ENCODE peak calls at places on chromosome 21, in six cellular contexts. A is CD8-positive, alpha-beta memory T cell; C is PC-9; T is heart left ventricle; J is astrocyte; K is tibial nerve. W is an unnamed sample.

GRCh38 chr21:25535811-25536210 is 71.5 kb downstream of the MRPL39 start:
- DNase-seq in A (no peak), C (no peak), T (no peak), J (no peak), K (no peak), W (no peak)

GRCh38 chr21:34545079-34545884 is 33.3 kb upstream of the KCNE1 start:
- DNase-seq in A (no peak), C (peak; percentile 98), T (peak; percentile 32), J (peak; percentile 71), K (peak; percentile 27), W (no peak)

GRCh38 chr21:36854391-36854790 is 112.1 kb downstream of the HLCS start:
- DNase-seq in A (no peak), C (no peak), T (peak; percentile 41), J (no peak), K (no peak), W (no peak)

GRCh38 chr21:34688715-34689114 is 19.9 kb downstream of the CLIC6 start:
- DNase-seq in A (no peak), C (no peak), T (no peak), J (no peak), K (no peak), W (no peak)

GRCh38 chr21:38413958-38414506 is 84.2 kb downstream of the ERG start:
- DNase-seq in A (no peak), C (no peak), T (no peak), J (no peak), K (no peak), W (no peak)

GRCh38 chr21:35989185-35989735 is 71.1 kb downstream of the SETD4 start:
- DNase-seq in A (no peak), C (no peak), T (no peak), J (no peak), K (peak; percentile 59), W (no peak)

GRCh38 chr21:17903029-17903806 is 84.1 kb upstream of the C21orf91 start:
- DNase-seq in A (no peak), C (peak; percentile 49), T (no peak), J (peak; percentile 12), K (no peak), W (no peak)

GRCh38 chr21:46441961-46442498 is 16.7 kb upstream of the DIP2A start:
- DNase-seq in A (no peak), C (no peak), T (no peak), J (no peak), K (no peak), W (no peak)

GRCh38 chr21:20527691-20528090 is 470.5 kb upstream of the NCAM2 start:
- DNase-seq in A (no peak), C (no peak), T (no peak), J (no peak), K (no peak), W (no peak)

GRCh38 chr21:38598413-38598812 is 100.1 kb upstream of the ERG start:
- DNase-seq in A (no peak), C (no peak), T (no peak), J (no peak), K (no peak), W (no peak)

GRCh38 chr21:25717491-25718139 is 17.1 kb downstream of the ATP5PF start:
- DNase-seq in A (no peak), C (no peak), T (no peak), J (peak; percentile 3), K (no peak), W (no peak)

GRCh38 chr21:33971492-33972013 is 55.9 kb upstream of the ATP5PO start:
- DNase-seq in A (no peak), C (no peak), T (no peak), J (peak; percentile 75), K (no peak), W (no peak)

GRCh38 chr21:35658242-35658641 is 402.1 kb downstream of the SETD4 start:
- DNase-seq in A (no peak), C (no peak), T (no peak), J (peak; percentile 94), K (no peak), W (no peak)

GRCh38 chr21:25809013-25809412 is 74.2 kb downstream of the GABPA start:
- DNase-seq in A (no peak), C (no peak), T (no peak), J (no peak), K (no peak), W (no peak)

GRCh38 chr21:28745131-28746055 is 247.3 kb downstream of the LTN1 start:
- DNase-seq in A (peak; percentile 46), C (peak; percentile 44), T (peak; percentile 73), J (peak; percentile 77), K (peak; percentile 74), W (peak; percentile 66)

GRCh38 chr21:36966066-36966845 is at the start of gene HLCS:
- DNase-seq in A (peak; percentile 68), C (peak; percentile 62), T (peak; percentile 70), J (peak; percentile 31), K (peak; percentile 20), W (peak; percentile 71)

GRCh38 chr21:16974060-16974459 is 538.8 kb upstream of the CXADR start:
- DNase-seq in A (no peak), C (no peak), T (no peak), J (no peak), K (no peak), W (no peak)

GRCh38 chr21:33915368-33916199 is at the start of gene ATP5PO:
- DNase-seq in A (peak; percentile 96), C (peak; percentile 86), T (peak; percentile 99), J (peak; percentile 93), K (peak; percentile 90), W (peak; percentile 98)

GRCh38 chr21:34592120-34592561 is 22.8 kb downstream of the RCAN1 start:
- DNase-seq in A (no peak), C (no peak), T (peak; percentile 83), J (peak; percentile 36), K (no peak), W (peak; percentile 68)

GRCh38 chr21:36502365-36502764 is 22.4 kb upstream of the CLDN14 start:
- DNase-seq in A (no peak), C (no peak), T (no peak), J (no peak), K (no peak), W (no peak)

GRCh38 chr21:33866851-33867250 is 48.8 kb downstream of the ATP5PO start:
- DNase-seq in A (no peak), C (no peak), T (no peak), J (peak; percentile 46), K (no peak), W (no peak)

GRCh38 chr21:34802180-34802899 is 133.5 kb downstream of the CLIC6 start:
- DNase-seq in A (no peak), C (no peak), T (no peak), J (no peak), K (no peak), W (no peak)

GRCh38 chr21:33856893-33857527 is 58.6 kb downstream of the ATP5PO start:
- DNase-seq in A (no peak), C (no peak), T (no peak), J (no peak), K (no peak), W (no peak)

GRCh38 chr21:25176637-25177412 is 430.5 kb downstream of the MRPL39 start:
- DNase-seq in A (no peak), C (no peak), T (no peak), J (peak; percentile 73), K (no peak), W (no peak)

GRCh38 chr21:14617040-14617393 is 70.9 kb upstream of the SAMSN1 start:
- DNase-seq in A (no peak), C (no peak), T (no peak), J (no peak), K (no peak), W (no peak)

GRCh38 chr21:14614287-14614686 is 68.2 kb upstream of the SAMSN1 start:
- DNase-seq in A (no peak), C (no peak), T (no peak), J (no peak), K (no peak), W (no peak)

GRCh38 chr21:14609274-14609673 is 63.2 kb upstream of the SAMSN1 start:
- DNase-seq in A (no peak), C (no peak), T (no peak), J (no peak), K (no peak), W (no peak)

GRCh38 chr21:14616303-14617039 is 70.4 kb upstream of the SAMSN1 start:
- DNase-seq in A (no peak), C (peak; percentile 38), T (no peak), J (no peak), K (no peak), W (no peak)

DNA sequence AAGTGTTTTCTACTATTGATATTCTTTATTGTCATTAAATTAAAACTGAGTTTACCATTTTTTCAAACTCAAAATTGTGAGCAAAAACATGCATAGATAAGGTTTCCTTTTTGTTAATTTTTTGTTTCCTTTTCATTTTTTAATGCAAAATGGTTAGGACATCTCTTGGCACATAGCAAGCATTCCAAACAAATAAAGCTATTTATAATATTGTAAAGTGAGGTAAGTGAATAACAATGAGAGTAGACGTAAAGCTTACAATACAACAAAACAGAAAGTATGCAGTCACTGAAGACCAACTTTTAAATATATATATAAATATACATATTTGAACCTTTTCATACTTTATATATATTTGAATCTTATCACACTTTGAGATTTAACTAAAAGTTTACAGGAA is 67.4 kb upstream of the SAMSN1 start:
- DNase-seq in A (no peak), C (no peak), T (no peak), J (no peak), K (no peak), W (no peak)
- H3K27ac ChIP-seq in A (no peak overlapping the region), C (no peak overlapping the region), T (no peak overlapping the region), J (no peak overlapping the region), K (no peak overlapping the region), W (no peak overlapping the region)

DNA sequence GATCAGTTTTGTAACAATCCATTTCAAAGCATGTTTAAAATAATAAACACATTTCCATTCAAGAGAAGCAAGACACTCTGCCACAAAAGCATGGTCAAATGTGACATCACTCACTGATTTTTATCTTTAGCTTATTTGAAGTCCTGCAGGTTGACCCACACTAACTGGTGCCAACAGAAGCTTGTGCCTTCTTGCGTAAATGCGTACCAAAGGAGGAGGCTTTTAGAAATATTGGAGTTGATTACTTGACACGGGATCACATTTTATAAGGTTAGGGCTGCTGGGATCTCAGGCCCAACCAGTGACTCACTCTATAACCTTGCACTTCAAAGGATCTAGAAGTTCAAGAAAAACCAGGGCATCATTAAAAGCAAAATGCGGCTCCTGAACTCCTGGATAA is 203.6 kb downstream of the PCP4 start:
- DNase-seq in A (no peak), C (no peak), T (no peak), J (no peak), K (no peak), W (no peak)
- H3K4me1 ChIP-seq in A (no peaks in the 10 kb centered on the region), C (no peaks in the 10 kb centered on the region), T (peaks cover 5% of the 10 kb centered on the region), J (no peaks in the 10 kb centered on the region), K (no peaks in the 10 kb centered on the region), W (peaks cover 10% of the 10 kb centered on the region)

GRCh38 chr21:41834926-41835663 is 44.0 kb downstream of the PRDM15 start:
- DNase-seq in A (no peak), C (no peak), T (no peak), J (no peak), K (no peak), W (no peak)
- H3K27ac ChIP-seq in A (no peak overlapping the region), C (no peak overlapping the region), T (no peak overlapping the region), J (no peak overlapping the region), K (no peak overlapping the region), W (no peak overlapping the region)

DNA sequence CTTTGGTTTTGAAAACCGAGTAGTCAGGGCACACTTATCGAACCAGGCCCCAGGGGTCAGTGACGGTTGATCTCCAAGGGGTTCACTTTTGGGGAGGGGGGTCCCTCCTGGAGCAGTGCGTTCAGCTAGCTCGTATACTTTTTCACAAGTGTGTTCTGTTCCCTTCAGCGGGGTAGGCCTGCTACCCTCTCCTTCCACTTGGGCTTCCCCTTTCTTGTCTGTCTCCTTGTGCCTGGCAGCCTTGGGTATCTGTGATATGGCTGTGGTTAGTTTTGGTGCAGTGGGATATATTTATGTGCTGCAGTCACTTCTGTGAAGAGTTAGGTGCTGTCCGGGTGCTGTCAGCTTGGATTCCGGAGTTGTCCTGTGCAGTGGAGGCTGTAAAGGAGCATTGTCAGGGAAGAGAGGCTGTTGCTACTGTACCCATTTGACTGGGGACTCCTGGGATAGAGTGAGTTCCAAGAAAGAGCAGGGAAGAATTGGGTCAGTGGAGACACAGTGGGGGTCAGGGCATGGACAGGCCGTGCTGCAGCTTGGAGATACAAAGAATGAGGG is 29.7 kb downstream of the ADARB1 start:
- DNase-seq in A (no peak), C (no peak), T (no peak), J (no peak), K (no peak), W (no peak)
- H3K4me1 ChIP-seq in A (peaks cover 31% of the 10 kb centered on the region), C (no peaks in the 10 kb centered on the region), T (peaks cover 34% of the 10 kb centered on the region), J (peaks cover 3% of the 10 kb centered on the region), K (peaks cover 19% of the 10 kb centered on the region), W (peaks cover 74% of the 10 kb centered on the region)

W was measured in left ventricle myocardium inferior.